ENCODE peak calls at places on chromosome 22, in ten cellular contexts. One of them, this sample, is unnamed.

GRCh38 chr22:19287076-19287724 is 4.3 kb downstream of the CLTCL1 start:
- DNase-seq in right atrium auricular region: no peak
- DNase-seq in left ventricle myocardium inferior: no peak
- DNase-seq in psoas muscle: peak; percentile 78
- DNase-seq in transverse colon: no peak
- DNase-seq in sigmoid colon: no peak
- DNase-seq in kidney: no peak
- DNase-seq in esophagus squamous epithelium: no peak
- DNase-seq in heart left ventricle: no peak
- DNase-seq in right cardiac atrium: no peak
- DNase-seq in this sample: no peak

GRCh38 chr22:44133901-44134511 is 46.7 kb upstream of the PARVG start:
- DNase-seq in transverse colon: no peak
- DNase-seq in left ventricle myocardium inferior: no peak
- DNase-seq in kidney: peak; percentile 66
- DNase-seq in heart left ventricle: peak; percentile 29
- DNase-seq in right cardiac atrium: peak; percentile 25
- DNase-seq in sigmoid colon: peak; percentile 70
- DNase-seq in psoas muscle: peak; percentile 77
- DNase-seq in right atrium auricular region: no peak
- DNase-seq in esophagus squamous epithelium: no peak
- DNase-seq in this sample: no peak

GRCh38 chr22:20428496-20429253 is 8.9 kb downstream of the SCARF2 start:
- DNase-seq in left ventricle myocardium inferior: no peak
- DNase-seq in transverse colon: no peak
- DNase-seq in psoas muscle: peak; percentile 10
- DNase-seq in heart left ventricle: no peak
- DNase-seq in right atrium auricular region: no peak
- DNase-seq in sigmoid colon: peak; percentile 60
- DNase-seq in right cardiac atrium: no peak
- DNase-seq in kidney: peak; percentile 73
- DNase-seq in esophagus squamous epithelium: no peak
- DNase-seq in this sample: no peak

GRCh38 chr22:44316393-44317162 is 3.8 kb upstream of the SHISAL1 start:
- DNase-seq in sigmoid colon: no peak
- DNase-seq in heart left ventricle: no peak
- DNase-seq in kidney: peak; percentile 29
- DNase-seq in esophagus squamous epithelium: no peak
- DNase-seq in right cardiac atrium: no peak
- DNase-seq in transverse colon: no peak
- DNase-seq in right atrium auricular region: no peak
- DNase-seq in psoas muscle: no peak
- DNase-seq in left ventricle myocardium inferior: no peak
- DNase-seq in this sample: no peak

GRCh38 chr22:34608716-34609115 is 457.2 kb upstream of the ISX start:
- DNase-seq in left ventricle myocardium inferior: no peak
- DNase-seq in right cardiac atrium: no peak
- DNase-seq in right atrium auricular region: no peak
- DNase-seq in kidney: no peak
- DNase-seq in psoas muscle: no peak
- DNase-seq in transverse colon: no peak
- DNase-seq in esophagus squamous epithelium: no peak
- DNase-seq in sigmoid colon: no peak
- DNase-seq in heart left ventricle: no peak
- DNase-seq in this sample: no peak

GRCh38 chr22:38203090-38203810 is 1.5 kb downstream of the MAFF start:
- DNase-seq in heart left ventricle: no peak
- DNase-seq in sigmoid colon: peak; percentile 81
- DNase-seq in right cardiac atrium: peak; percentile 47
- DNase-seq in right atrium auricular region: no peak
- DNase-seq in esophagus squamous epithelium: no peak
- DNase-seq in psoas muscle: no peak
- DNase-seq in kidney: peak; percentile 93
- DNase-seq in left ventricle myocardium inferior: no peak
- DNase-seq in transverse colon: peak; percentile 85
- DNase-seq in this sample: no peak

GRCh38 chr22:41528938-41529561 is 15.2 kb downstream of the POLR3H start:
- DNase-seq in left ventricle myocardium inferior: no peak
- DNase-seq in heart left ventricle: no peak
- DNase-seq in right atrium auricular region: no peak
- DNase-seq in right cardiac atrium: no peak
- DNase-seq in psoas muscle: no peak
- DNase-seq in esophagus squamous epithelium: no peak
- DNase-seq in kidney: no peak
- DNase-seq in sigmoid colon: no peak
- DNase-seq in transverse colon: no peak
- DNase-seq in this sample: no peak

GRCh38 chr22:25350551-25350971 is 131.1 kb downstream of the CRYBB2 start:
- DNase-seq in esophagus squamous epithelium: no peak
- DNase-seq in heart left ventricle: no peak
- DNase-seq in kidney: peak; percentile 72
- DNase-seq in transverse colon: no peak
- DNase-seq in psoas muscle: no peak
- DNase-seq in right cardiac atrium: no peak
- DNase-seq in sigmoid colon: peak; percentile 36
- DNase-seq in left ventricle myocardium inferior: no peak
- DNase-seq in right atrium auricular region: no peak
- DNase-seq in this sample: peak; percentile 73

GRCh38 chr22:17957683-17958082 is 66.7 kb downstream of the MICAL3 start:
- DNase-seq in sigmoid colon: peak; percentile 55
- DNase-seq in kidney: no peak
- DNase-seq in transverse colon: no peak
- DNase-seq in esophagus squamous epithelium: no peak
- DNase-seq in psoas muscle: no peak
- DNase-seq in right atrium auricular region: no peak
- DNase-seq in heart left ventricle: no peak
- DNase-seq in left ventricle myocardium inferior: no peak
- DNase-seq in right cardiac atrium: no peak
- DNase-seq in this sample: no peak

GRCh38 chr22:22691716-22692701 is 47.6 kb downstream of the GGTLC2 start:
- DNase-seq in esophagus squamous epithelium: no peak
- DNase-seq in transverse colon: no peak
- DNase-seq in heart left ventricle: no peak
- DNase-seq in sigmoid colon: peak; percentile 50
- DNase-seq in kidney: no peak
- DNase-seq in right cardiac atrium: no peak
- DNase-seq in right atrium auricular region: no peak
- DNase-seq in left ventricle myocardium inferior: no peak
- DNase-seq in psoas muscle: no peak
- DNase-seq in this sample: no peak

GRCh38 chr22:17974703-17975372 is 49.5 kb downstream of the MICAL3 start:
- DNase-seq in right cardiac atrium: no peak
- DNase-seq in esophagus squamous epithelium: no peak
- DNase-seq in right atrium auricular region: no peak
- DNase-seq in heart left ventricle: no peak
- DNase-seq in transverse colon: no peak
- DNase-seq in psoas muscle: no peak
- DNase-seq in sigmoid colon: no peak
- DNase-seq in kidney: no peak
- DNase-seq in left ventricle myocardium inferior: no peak
- DNase-seq in this sample: no peak

GRCh38 chr22:44357962-44358553 is 45.3 kb upstream of the SHISAL1 start:
- DNase-seq in psoas muscle: peak; percentile 46
- DNase-seq in left ventricle myocardium inferior: peak; percentile 44
- DNase-seq in right cardiac atrium: peak; percentile 74
- DNase-seq in right atrium auricular region: peak; percentile 77
- DNase-seq in kidney: peak; percentile 55
- DNase-seq in esophagus squamous epithelium: no peak
- DNase-seq in heart left ventricle: no peak
- DNase-seq in transverse colon: peak; percentile 19
- DNase-seq in sigmoid colon: peak; percentile 91
- DNase-seq in this sample: no peak

DNA sequence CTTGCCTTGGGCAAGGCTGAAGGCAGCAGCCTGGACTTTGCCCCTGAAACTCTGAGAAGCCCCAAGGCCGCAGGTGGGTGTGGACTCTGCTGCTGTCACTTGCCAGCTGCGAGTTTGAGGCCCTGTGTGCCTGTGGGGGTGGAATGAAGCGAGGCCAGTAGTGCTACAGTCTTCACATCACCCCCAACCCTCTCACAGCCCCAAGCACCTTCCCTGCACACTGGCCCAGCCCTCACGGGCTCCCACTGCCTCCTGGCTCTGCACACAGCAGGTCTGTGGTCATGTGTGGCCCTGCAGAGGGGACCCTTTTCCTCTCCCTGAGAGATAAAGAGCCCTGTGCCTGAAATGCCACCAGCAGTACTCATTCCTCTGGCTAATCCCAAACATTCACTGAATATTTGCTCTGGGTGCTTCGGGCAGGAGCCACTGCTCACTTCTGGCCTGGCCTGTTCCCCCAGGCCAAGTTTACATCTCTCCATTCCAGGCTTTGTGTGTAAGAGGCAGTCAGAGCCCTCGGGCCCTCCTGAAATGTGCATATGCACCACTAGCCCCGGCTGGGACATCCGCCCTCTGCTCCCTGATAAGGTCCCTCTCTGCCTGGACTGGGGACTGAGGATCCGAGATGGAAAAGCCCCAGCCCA is 17.7 kb downstream of the MGAT3 start:
- DNase-seq in heart left ventricle: no peak
- DNase-seq in left ventricle myocardium inferior: no peak
- DNase-seq in transverse colon: peak; percentile 70
- DNase-seq in right cardiac atrium: no peak
- DNase-seq in sigmoid colon: no peak
- DNase-seq in esophagus squamous epithelium: no peak
- DNase-seq in kidney: peak; percentile 59
- DNase-seq in right atrium auricular region: no peak
- DNase-seq in psoas muscle: no peak
- DNase-seq in this sample: no peak
- H3K4me1 ChIP-seq in heart left ventricle: peaks cover 44% of the 10 kb centered on the region
- H3K4me1 ChIP-seq in left ventricle myocardium inferior: peaks cover 71% of the 10 kb centered on the region
- H3K4me1 ChIP-seq in transverse colon: peaks cover 47% of the 10 kb centered on the region
- H3K4me1 ChIP-seq in right cardiac atrium: peaks cover 19% of the 10 kb centered on the region
- H3K4me1 ChIP-seq in sigmoid colon: no peaks in the 10 kb centered on the region
- H3K4me1 ChIP-seq in esophagus squamous epithelium: peaks cover 33% of the 10 kb centered on the region
- H3K4me1 ChIP-seq in kidney: peaks cover 24% of the 10 kb centered on the region
- H3K4me1 ChIP-seq in right atrium auricular region: peaks cover 60% of the 10 kb centered on the region
- H3K4me1 ChIP-seq in psoas muscle: no peaks in the 10 kb centered on the region
- H3K4me1 ChIP-seq in this sample: peaks cover 41% of the 10 kb centered on the region

GRCh38 chr22:48456449-48456848 is 1371.2 kb downstream of the BRD1 start:
- DNase-seq in psoas muscle: peak; percentile 29
- DNase-seq in esophagus squamous epithelium: no peak
- DNase-seq in left ventricle myocardium inferior: no peak
- DNase-seq in right atrium auricular region: no peak
- DNase-seq in right cardiac atrium: no peak
- DNase-seq in transverse colon: no peak
- DNase-seq in sigmoid colon: no peak
- DNase-seq in kidney: no peak
- DNase-seq in heart left ventricle: no peak
- DNase-seq in this sample: no peak
- H3K9me3 ChIP-seq in psoas muscle: no peaks in the 10 kb centered on the region
- H3K9me3 ChIP-seq in esophagus squamous epithelium: no peaks in the 10 kb centered on the region
- H3K9me3 ChIP-seq in left ventricle myocardium inferior: no peaks in the 10 kb centered on the region
- H3K9me3 ChIP-seq in right atrium auricular region: no peaks in the 10 kb centered on the region
- H3K9me3 ChIP-seq in right cardiac atrium: no peaks in the 10 kb centered on the region
- H3K9me3 ChIP-seq in transverse colon: no peaks in the 10 kb centered on the region
- H3K9me3 ChIP-seq in sigmoid colon: no peaks in the 10 kb centered on the region
- H3K9me3 ChIP-seq in kidney: no peaks in the 10 kb centered on the region
- H3K9me3 ChIP-seq in heart left ventricle: no peaks in the 10 kb centered on the region
- H3K9me3 ChIP-seq in this sample: no peaks in the 10 kb centered on the region

GRCh38 chr22:30206964-30207363 is 39.6 kb downstream of the LIF start:
- DNase-seq in left ventricle myocardium inferior: no peak
- DNase-seq in right atrium auricular region: no peak
- DNase-seq in right cardiac atrium: no peak
- DNase-seq in psoas muscle: no peak
- DNase-seq in heart left ventricle: no peak
- DNase-seq in kidney: peak; percentile 85
- DNase-seq in transverse colon: no peak
- DNase-seq in esophagus squamous epithelium: no peak
- DNase-seq in sigmoid colon: peak; percentile 82
- DNase-seq in this sample: no peak

GRCh38 chr22:30211124-30211820 is 35.3 kb downstream of the LIF start:
- DNase-seq in right atrium auricular region: no peak
- DNase-seq in esophagus squamous epithelium: no peak
- DNase-seq in right cardiac atrium: no peak
- DNase-seq in transverse colon: no peak
- DNase-seq in kidney: no peak
- DNase-seq in psoas muscle: no peak
- DNase-seq in left ventricle myocardium inferior: no peak
- DNase-seq in sigmoid colon: no peak
- DNase-seq in heart left ventricle: no peak
- DNase-seq in this sample: no peak

GRCh38 chr22:30210235-30210831 is 36.2 kb downstream of the LIF start:
- DNase-seq in left ventricle myocardium inferior: no peak
- DNase-seq in psoas muscle: no peak
- DNase-seq in right cardiac atrium: peak; percentile 68
- DNase-seq in kidney: no peak
- DNase-seq in esophagus squamous epithelium: no peak
- DNase-seq in sigmoid colon: no peak
- DNase-seq in heart left ventricle: no peak
- DNase-seq in right atrium auricular region: no peak
- DNase-seq in transverse colon: no peak
- DNase-seq in this sample: peak; percentile 40

GRCh38 chr22:30208631-30209603 is 37.6 kb downstream of the LIF start:
- DNase-seq in right atrium auricular region: peak; percentile 87
- DNase-seq in sigmoid colon: peak; percentile 89
- DNase-seq in esophagus squamous epithelium: no peak
- DNase-seq in transverse colon: peak; percentile 38
- DNase-seq in right cardiac atrium: peak; percentile 88
- DNase-seq in heart left ventricle: peak; percentile 79
- DNase-seq in kidney: peak; percentile 93
- DNase-seq in psoas muscle: peak; percentile 74
- DNase-seq in left ventricle myocardium inferior: peak; percentile 74
- DNase-seq in this sample: peak; percentile 52

GRCh38 chr22:30209642-30210041 is 36.9 kb downstream of the LIF start:
- DNase-seq in right atrium auricular region: no peak
- DNase-seq in kidney: no peak
- DNase-seq in psoas muscle: no peak
- DNase-seq in left ventricle myocardium inferior: no peak
- DNase-seq in right cardiac atrium: no peak
- DNase-seq in transverse colon: no peak
- DNase-seq in esophagus squamous epithelium: no peak
- DNase-seq in sigmoid colon: no peak
- DNase-seq in heart left ventricle: no peak
- DNase-seq in this sample: no peak
- H3K4me1 ChIP-seq in right atrium auricular region: peaks cover 47% of the 10 kb centered on the region
- H3K4me1 ChIP-seq in kidney: no peaks in the 10 kb centered on the region
- H3K4me1 ChIP-seq in psoas muscle: no peaks in the 10 kb centered on the region
- H3K4me1 ChIP-seq in left ventricle myocardium inferior: peaks cover 37% of the 10 kb centered on the region
- H3K4me1 ChIP-seq in right cardiac atrium: no peaks in the 10 kb centered on the region
- H3K4me1 ChIP-seq in transverse colon: peaks cover 6% of the 10 kb centered on the region
- H3K4me1 ChIP-seq in esophagus squamous epithelium: peaks cover 54% of the 10 kb centered on the region
- H3K4me1 ChIP-seq in sigmoid colon: peaks cover 30% of the 10 kb centered on the region
- H3K4me1 ChIP-seq in heart left ventricle: peaks cover 41% of the 10 kb centered on the region
- H3K4me1 ChIP-seq in this sample: peaks cover 44% of the 10 kb centered on the region

DNA sequence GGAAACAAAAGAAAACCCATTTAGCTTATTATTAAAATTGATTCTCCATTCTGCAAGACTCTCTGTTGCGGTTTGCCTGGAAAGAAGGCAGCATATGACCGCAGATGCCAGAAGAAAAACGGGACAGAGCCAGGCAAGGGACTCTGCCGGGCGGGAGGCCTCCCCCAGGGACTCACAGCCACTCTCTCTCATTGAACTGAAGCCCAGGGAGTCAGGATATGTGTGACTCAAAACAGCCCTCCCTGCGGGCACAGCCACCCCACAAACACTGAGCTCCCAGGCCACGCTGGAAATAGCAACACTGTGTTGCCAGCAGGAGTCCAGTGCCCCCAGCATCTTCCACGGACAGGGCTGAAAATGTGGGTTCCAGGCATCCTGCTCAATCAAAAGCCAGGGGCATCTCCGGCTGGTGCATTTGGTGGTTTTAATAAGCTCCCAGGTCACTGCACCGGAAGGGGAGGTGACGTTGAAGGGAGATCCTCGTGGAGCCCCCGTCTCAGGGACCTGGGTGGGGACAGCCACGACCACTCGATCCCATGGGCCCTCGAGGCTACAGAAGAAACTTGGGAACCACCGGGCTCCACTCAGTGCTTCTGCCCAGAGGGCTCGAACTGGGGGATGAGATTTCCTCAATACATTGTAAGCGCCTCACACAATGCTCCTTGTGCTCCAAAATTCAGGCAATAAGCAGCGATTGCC is 624.5 kb downstream of the TBC1D22A start:
- DNase-seq in sigmoid colon: peak; percentile 54
- DNase-seq in esophagus squamous epithelium: no peak
- DNase-seq in kidney: peak; percentile 29
- DNase-seq in right atrium auricular region: no peak
- DNase-seq in psoas muscle: no peak
- DNase-seq in left ventricle myocardium inferior: no peak
- DNase-seq in heart left ventricle: no peak
- DNase-seq in right cardiac atrium: no peak
- DNase-seq in transverse colon: no peak
- DNase-seq in this sample: no peak
- H3K9me3 ChIP-seq in sigmoid colon: no peaks in the 10 kb centered on the region
- H3K9me3 ChIP-seq in esophagus squamous epithelium: no peaks in the 10 kb centered on the region
- H3K9me3 ChIP-seq in kidney: no peaks in the 10 kb centered on the region
- H3K9me3 ChIP-seq in right atrium auricular region: no peaks in the 10 kb centered on the region
- H3K9me3 ChIP-seq in psoas muscle: no peaks in the 10 kb centered on the region
- H3K9me3 ChIP-seq in left ventricle myocardium inferior: no peaks in the 10 kb centered on the region
- H3K9me3 ChIP-seq in heart left ventricle: no peaks in the 10 kb centered on the region
- H3K9me3 ChIP-seq in right cardiac atrium: no peaks in the 10 kb centered on the region
- H3K9me3 ChIP-seq in transverse colon: no peaks in the 10 kb centered on the region
- H3K9me3 ChIP-seq in this sample: no peaks in the 10 kb centered on the region